ENCODE peak calls at places on chromosomes 16 and 17, in five cellular contexts. K is anterior cingulate cortex, L is Daoy, W is B cell, B is NCI-H1417. N is an unnamed sample.

GRCh38 chr16:51161440-51162195 is 10.5 kb upstream of the SALL1 start:
- DNase-seq in K (no peak), L (peak; percentile 61), W (no peak), B (no peak), N (no peak)

GRCh38 chr16:29852654-29853053 is 10.4 kb downstream of the CDIPT start:
- DNase-seq in K (no peak), L (no peak), W (no peak), B (no peak), N (no peak)

GRCh38 chr17:48240562-48241130 is 133.1 kb downstream of the SNX11 start:
- DNase-seq in K (no peak), L (peak; percentile 67), W (no peak), B (no peak), N (no peak)

GRCh38 chr17:77801545-77802332 is 156.8 kb upstream of the TNRC6C start:
- DNase-seq in K (no peak), L (no peak), W (no peak), B (no peak), N (no peak)

GRCh38 chr16:17566075-17566474 is 95.3 kb upstream of the XYLT1 start:
- DNase-seq in K (no peak), L (no peak), W (no peak), B (no peak), N (no peak)

GRCh38 chr16:51392651-51393187 is 241.6 kb upstream of the SALL1 start:
- DNase-seq in K (no peak), L (peak; percentile 5), W (no peak), B (no peak), N (no peak)

GRCh38 chr17:81676906-81677305 is 6.7 kb downstream of the ARL16 start:
- DNase-seq in K (no peak), L (no peak), W (no peak), B (no peak), N (no peak)

GRCh38 chr17:35889818-35890773 is 9.9 kb upstream of the CCL5 start:
- DNase-seq in K (no peak), L (peak; percentile 68), W (no peak), B (peak; percentile 50), N (no peak)

GRCh38 chr16:65757064-65757463 is 609.4 kb upstream of the CDH5 start:
- DNase-seq in K (no peak), L (no peak), W (no peak), B (no peak), N (no peak)

GRCh38 chr17:66415366-66416206 is 113.2 kb downstream of the PRKCA start:
- DNase-seq in K (no peak), L (no peak), W (no peak), B (no peak), N (no peak)

GRCh38 chr17:57584050-57584551 is 161.0 kb downstream of the CCDC182 start:
- DNase-seq in K (no peak), L (no peak), W (no peak), B (no peak), N (no peak)